ENCODE peak calls at places on chromosomes 2 and 18, in seven cellular contexts. X, F, R, N, C, D and Y are unnamed samples.

GRCh38 chr2:132645943-132646804 is 23.8 kb downstream of the LYPD1 start:
- DNase-seq in N (peak), R (no peak), X (no peak), F (no peak), D (no peak), C (no peak), Y (no peak)

GRCh38 chr2:173119944-173120343 is 44.3 kb downstream of the MAP3K20 start:
- DNase-seq in D (no peak), N (no peak), F (no peak), R (no peak), C (no peak), X (no peak), Y (no peak)

GRCh38 chr2:24721470-24721869 is 71.7 kb downstream of the PTRHD1 start:
- DNase-seq in C (peak), D (no peak), F (peak), X (peak), N (no peak), R (peak), Y (peak)

GRCh38 chr18:76467371-76468190 is 27.5 kb downstream of the ZNF516 start:
- DNase-seq in D (peak), F (no peak), C (peak), N (peak), X (peak), R (no peak), Y (no peak)

GRCh38 chr2:196479350-196479749 is 160.2 kb upstream of the CCDC150 start:
- DNase-seq in C (no peak), R (peak), N (no peak), X (peak), D (no peak), F (no peak), Y (peak)

GRCh38 chr2:3527886-3528785 is 8.8 kb upstream of the ADI1 start:
- DNase-seq in F (no peak), R (peak), D (no peak), C (no peak), X (no peak), N (no peak), Y (no peak)

GRCh38 chr2:99571609-99572344 is 82.0 kb upstream of the REV1 start:
- DNase-seq in X (no peak), N (no peak), R (no peak), D (no peak), C (no peak), F (no peak), Y (no peak)

GRCh38 chr2:200679157-200679934 is 93.5 kb downstream of the AOX1 start:
- DNase-seq in N (no peak), D (no peak), R (no peak), F (no peak), C (no peak), X (no peak), Y (no peak)

GRCh38 chr2:235418918-235419317 is 74.9 kb upstream of the AGAP1 start:
- DNase-seq in R (no peak), N (no peak), D (no peak), F (no peak), X (no peak), C (no peak), Y (no peak)

GRCh38 chr2:225494100-225494459 is 94.6 kb downstream of the NYAP2 start:
- DNase-seq in C (no peak), R (no peak), D (no peak), X (no peak), F (no peak), N (no peak), Y (no peak)

GRCh38 chr2:147345246-147345645 is 499.6 kb upstream of the ACVR2A start:
- DNase-seq in X (peak), F (peak), N (no peak), D (no peak), R (peak), C (no peak), Y (peak)

GRCh38 chr2:239816571-239816970 is 208.6 kb downstream of the NDUFA10 start:
- DNase-seq in D (no peak), F (no peak), C (no peak), R (no peak), X (no peak), N (no peak), Y (no peak)

GRCh38 chr2:180077295-180077906 is 70.3 kb upstream of the CWC22 start:
- DNase-seq in R (peak), N (peak), F (peak), X (peak), C (no peak), D (no peak), Y (peak)

GRCh38 chr2:99662761-99663341 is 173.0 kb upstream of the REV1 start:
- DNase-seq in X (peak), D (no peak), C (peak), N (no peak), F (peak), R (peak), Y (peak)

GRCh38 chr2:233821709-233822100 is 32.6 kb downstream of the HJURP start:
- DNase-seq in F (no peak), X (no peak), N (no peak), D (no peak), R (no peak), C (no peak), Y (no peak)

GRCh38 chr2:135685361-135685760 is 56.3 kb upstream of the UBXN4 start:
- DNase-seq in N (no peak), X (peak), D (no peak), R (peak), F (peak), C (no peak), Y (no peak)

GRCh38 chr2:188979730-188980123 is 5.6 kb downstream of the COL3A1 start:
- DNase-seq in F (no peak), N (no peak), X (peak), C (no peak), D (no peak), R (no peak), Y (peak)

GRCh38 chr2:233100192-233100998 is 40.3 kb downstream of the INPP5D start:
- DNase-seq in C (no peak), N (peak), F (no peak), X (no peak), R (no peak), D (no peak), Y (no peak)

GRCh38 chr2:39228413-39229209 is 15.2 kb downstream of the CDKL4 start:
- DNase-seq in N (peak), D (no peak), C (no peak), X (peak), F (no peak), R (no peak), Y (no peak)

GRCh38 chr2:23280401-23280800 is 104.6 kb upstream of the KLHL29 start:
- DNase-seq in X (no peak), N (no peak), F (no peak), C (no peak), R (peak), D (no peak), Y (no peak)

GRCh38 chr18:24189007-24189528 is 50.2 kb downstream of the CABYR start:
- DNase-seq in N (peak), F (peak), C (no peak), D (no peak), R (no peak), X (peak), Y (peak)

GRCh38 chr2:96345403-96345802 is 9.8 kb downstream of the NCAPH start:
- DNase-seq in X (no peak), N (peak), C (no peak), R (no peak), F (no peak), D (no peak), Y (no peak)

GRCh38 chr2:165902929-165903328 is 50.6 kb downstream of the TTC21B start:
- DNase-seq in N (peak), F (peak), C (no peak), D (no peak), X (peak), R (peak), Y (peak)

GRCh38 chr2:46562451-46562841 is 83.1 kb downstream of the TMEM247 start:
- DNase-seq in F (no peak), X (no peak), C (no peak), N (no peak), R (no peak), D (no peak), Y (no peak)

GRCh38 chr2:204343685-204344084 is 201.6 kb upstream of the PARD3B start:
- DNase-seq in D (no peak), N (no peak), C (no peak), X (no peak), R (no peak), F (no peak), Y (no peak)

GRCh38 chr18:37465922-37466321 is 99.7 kb downstream of the CELF4 start:
- DNase-seq in X (no peak), C (no peak), F (no peak), R (no peak), N (no peak), D (no peak), Y (no peak)

GRCh38 chr2:120740765-120741513 is 5.3 kb downstream of the GLI2 start:
- DNase-seq in N (no peak), R (no peak), C (no peak), X (no peak), D (no peak), F (peak), Y (peak)

GRCh38 chr2:204645018-204645775 is 99.9 kb downstream of the PARD3B start:
- DNase-seq in R (peak), N (no peak), X (peak), D (no peak), F (peak), C (no peak), Y (peak)

DNA sequence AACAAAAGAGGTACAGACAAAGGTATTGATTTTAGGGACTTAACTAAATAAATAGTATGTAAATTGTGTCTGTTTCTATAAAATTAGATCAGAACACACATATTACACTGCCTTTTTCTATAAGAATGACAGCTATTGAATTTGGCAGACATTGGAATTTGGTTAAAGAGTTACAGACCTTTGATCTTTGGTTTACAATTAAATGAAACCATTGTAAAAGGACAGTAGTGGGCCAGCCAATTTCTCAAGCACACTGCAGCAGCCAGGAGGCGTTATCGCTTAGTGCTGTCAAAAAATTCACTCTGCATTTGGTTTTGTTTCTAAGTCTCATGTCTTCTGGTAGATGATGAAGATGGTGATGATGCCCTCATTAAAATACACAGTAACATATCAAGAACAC is 175.9 kb downstream of the NR4A2 start:
- DNase-seq in D (no peak), N (no peak), R (no peak), X (no peak), F (peak), C (no peak), Y (no peak)
- TF ChIP-seq CTCF in D (no peak), N (no peak), R (peak), X (no peak), F (no peak), C (no peak), Y (no peak)

GRCh38 chr2:160200921-160201320 is 849 bp upstream of the ITGB6 start:
- DNase-seq in R (no peak), C (no peak), N (no peak), D (no peak), X (no peak), F (no peak), Y (no peak)

GRCh38 chr2:160197587-160197986 is 2.5 kb downstream of the ITGB6 start:
- DNase-seq in F (no peak), C (no peak), D (no peak), R (no peak), N (no peak), X (no peak), Y (no peak)

GRCh38 chr2:160201849-160202539 is 1.9 kb upstream of the ITGB6 start:
- DNase-seq in N (no peak), R (no peak), F (no peak), D (no peak), X (no peak), C (no peak), Y (no peak)

GRCh38 chr2:160199053-160199452 is 1.0 kb downstream of the ITGB6 start:
- DNase-seq in F (no peak), N (no peak), R (no peak), X (no peak), C (no peak), D (no peak), Y (no peak)

DNA sequence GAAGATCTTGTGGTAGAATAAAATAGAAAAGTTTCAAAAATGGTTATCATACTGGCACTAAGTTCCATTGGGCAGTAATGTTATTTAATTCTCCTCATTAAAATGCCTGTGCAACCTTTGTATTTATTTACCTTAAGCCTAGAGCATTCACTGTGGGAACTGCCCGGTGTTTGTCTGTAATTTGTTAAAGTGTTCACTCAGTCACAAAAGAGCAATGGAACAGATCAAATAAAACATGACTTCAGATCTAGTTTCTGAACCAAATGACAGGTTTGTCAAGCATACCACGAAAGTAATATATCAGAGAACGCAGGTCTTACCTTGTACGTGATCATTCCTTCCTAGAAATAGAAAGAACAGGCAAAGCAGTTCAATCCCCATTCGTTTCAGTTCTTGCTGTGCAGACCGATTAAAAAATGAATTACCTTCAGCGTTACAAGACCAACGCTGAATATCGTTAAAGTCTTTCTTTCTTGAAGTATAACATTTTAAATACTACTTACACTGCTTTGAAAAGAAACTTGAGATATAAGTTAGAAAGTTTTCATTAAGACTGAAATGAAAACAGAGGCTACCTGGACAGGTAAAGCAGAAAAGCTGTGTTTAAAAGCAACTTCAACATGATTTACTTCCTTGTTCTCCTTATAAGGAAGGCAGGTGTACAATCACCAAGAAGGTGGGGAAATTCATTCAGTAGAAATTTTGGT is at the start of gene ITGB6:
- DNase-seq in F (no peak), N (no peak), X (no peak), R (peak), D (no peak), C (no peak), Y (no peak)
- H3K4me3 ChIP-seq in F (no peak), N (no peak), X (no peak), R (peak), D (peak), C (no peak), Y (no peak)

DNA sequence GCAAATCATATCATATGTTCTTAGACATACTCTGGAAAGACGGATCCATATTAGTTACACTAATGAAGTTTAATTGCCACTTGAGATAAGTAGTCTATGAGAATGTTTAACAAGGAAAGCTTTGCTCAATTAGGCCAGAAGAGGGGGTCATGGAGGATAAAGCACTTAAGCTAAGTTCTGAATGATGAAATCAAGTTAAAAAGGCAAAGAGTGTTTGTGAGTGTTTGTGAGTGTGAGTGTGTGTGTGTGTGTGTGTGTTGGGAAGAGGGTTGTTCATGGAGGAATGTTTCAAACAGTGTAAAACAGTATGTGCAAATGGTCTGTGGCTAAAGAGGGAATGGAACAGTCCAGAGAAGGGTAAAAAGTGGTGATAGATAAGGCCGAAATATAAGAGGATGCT is 360.9 kb downstream of the ERBB4 start:
- DNase-seq in F (no peak), N (peak), R (no peak), X (peak), D (no peak), C (no peak), Y (no peak)
- TF ChIP-seq CTCF in F (no peak), N (no peak), R (peak), X (peak), D (no peak), C (no peak), Y (no peak)

GRCh38 chr18:21910906-21911305 is 170.3 kb downstream of the MIB1 start:
- DNase-seq in N (no peak), F (no peak), X (no peak), R (no peak), C (no peak), D (no peak), Y (no peak)
- H3K4me3 ChIP-seq in N (no peak), F (no peak), X (no peak), R (no peak), C (no peak), D (no peak), Y (no peak)